ENCODE peak calls at places on chromosome 13, in nine cellular contexts. C, H, Q, B, G, A, D, I and E are unnamed samples.

GRCh38 chr13:66689037-66689619 is 541.0 kb downstream of the PCDH9 start:
- DNase-seq in C (no peak), H (peak; percentile 10), Q (no peak), B (no peak), G (no peak), A (peak; percentile 8), D (no peak), I (no peak), E (no peak)

GRCh38 chr13:59459972-59460371 is 703.8 kb downstream of the DIAPH3 start:
- DNase-seq in C (no peak), H (peak; percentile 67), Q (no peak), B (no peak), G (peak; percentile 7), A (peak; percentile 39), D (no peak), I (no peak), E (no peak)

GRCh38 chr13:96178759-96179158 is 88.9 kb downstream of the HS6ST3 start:
- DNase-seq in C (no peak), H (no peak), Q (no peak), B (no peak), G (no peak), A (no peak), D (no peak), I (no peak), E (no peak)

GRCh38 chr13:63864171-63864902 is 2448.7 kb upstream of the PCDH20 start:
- DNase-seq in C (no peak), H (peak; percentile 5), Q (no peak), B (no peak), G (no peak), A (peak; percentile 9), D (no peak), I (no peak), E (no peak)

GRCh38 chr13:113129921-113130750 is 7.5 kb downstream of the F10 start:
- DNase-seq in C (no peak), H (peak; percentile 31), Q (no peak), B (peak; percentile 32), G (no peak), A (no peak), D (no peak), I (no peak), E (no peak)

GRCh38 chr13:19957320-19958118 is 1.0 kb upstream of the ZMYM2 start:
- DNase-seq in C (peak; percentile 17), H (peak; percentile 81), Q (peak; percentile 74), B (peak; percentile 95), G (peak; percentile 75), A (peak; percentile 92), D (peak; percentile 76), I (peak; percentile 74), E (peak; percentile 31)

GRCh38 chr13:49113526-49114286 is 106.4 kb upstream of the MLNR start:
- DNase-seq in C (peak; percentile 29), H (peak; percentile 87), Q (no peak), B (no peak), G (peak; percentile 21), A (peak; percentile 45), D (no peak), I (no peak), E (no peak)

GRCh38 chr13:50326271-50326670 is 311.0 kb downstream of the KCNRG start:
- DNase-seq in C (no peak), H (no peak), Q (no peak), B (no peak), G (no peak), A (no peak), D (no peak), I (no peak), E (no peak)

GRCh38 chr13:24459234-24459633 is 53.3 kb downstream of the PARP4 start:
- DNase-seq in C (no peak), H (peak; percentile 56), Q (no peak), B (no peak), G (no peak), A (no peak), D (peak; percentile 48), I (no peak), E (no peak)

GRCh38 chr13:39942901-39943273 is 287.4 kb downstream of the COG6 start:
- DNase-seq in C (peak; percentile 68), H (peak; percentile 79), Q (peak; percentile 64), B (peak; percentile 67), G (peak; percentile 85), A (peak; percentile 96), D (peak; percentile 86), I (no peak), E (no peak)

GRCh38 chr13:98173431-98173921 is 3.6 kb downstream of the RNF113B start:
- DNase-seq in C (peak; percentile 57), H (peak; percentile 100), Q (no peak), B (no peak), G (peak; percentile 18), A (peak; percentile 93), D (peak; percentile 87), I (no peak), E (no peak)

GRCh38 chr13:22265563-22265962 is 594.7 kb downstream of the FGF9 start:
- DNase-seq in C (no peak), H (no peak), Q (no peak), B (no peak), G (no peak), A (no peak), D (no peak), I (no peak), E (no peak)

GRCh38 chr13:112818698-112819045 is 128.8 kb downstream of the ATP11A start:
- DNase-seq in C (no peak), H (no peak), Q (no peak), B (no peak), G (no peak), A (no peak), D (no peak), I (no peak), E (no peak)

GRCh38 chr13:97982286-97982685 is 28.8 kb downstream of the IPO5 start:
- DNase-seq in C (no peak), H (peak; percentile 60), Q (no peak), B (no peak), G (no peak), A (no peak), D (no peak), I (no peak), E (no peak)

GRCh38 chr13:73598021-73598712 is 536.0 kb downstream of the KLF12 start:
- DNase-seq in C (peak; percentile 91), H (peak; percentile 75), Q (no peak), B (no peak), G (peak; percentile 93), A (no peak), D (peak; percentile 65), I (no peak), E (no peak)

DNA sequence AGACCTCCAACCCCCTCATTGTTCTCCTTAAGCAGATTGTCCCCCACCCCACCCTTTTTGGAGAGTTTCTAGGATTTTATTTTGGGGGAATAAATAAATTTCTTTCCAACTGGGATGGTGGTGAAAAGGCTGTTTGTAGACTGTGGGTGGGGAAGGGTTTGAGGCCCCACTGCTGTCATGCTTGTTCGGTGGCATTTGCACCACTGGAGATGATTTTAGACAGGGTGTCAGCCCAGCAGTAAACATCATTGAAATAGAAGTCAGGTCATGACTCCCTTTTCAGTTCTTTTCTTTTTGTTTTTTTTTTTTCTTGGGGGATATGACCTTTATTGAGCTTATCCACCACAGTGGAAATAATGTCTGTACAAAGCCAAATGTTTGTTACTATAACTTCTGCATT is 14.0 kb downstream of the UBAC2 start:
- DNase-seq in C (no peak), H (no peak), Q (no peak), B (no peak), G (no peak), A (no peak), D (no peak), I (no peak), E (no peak)
- H3K27ac ChIP-seq in C (no peak overlapping the region), H (no peak overlapping the region), Q (peak overlapping the region; percentile 38), B (peak overlapping the region; percentile 78), G (no peak overlapping the region), A (no peak overlapping the region), D (no peak overlapping the region), I (no peak overlapping the region), E (peak overlapping the region; percentile 52)

GRCh38 chr13:51892657-51893056 is 30.9 kb downstream of the CCDC70 start:
- DNase-seq in C (no peak), H (no peak), Q (no peak), B (no peak), G (no peak), A (no peak), D (no peak), I (no peak), E (no peak)

GRCh38 chr13:51894239-51894638 is 32.5 kb downstream of the CCDC70 start:
- DNase-seq in C (peak; percentile 25), H (no peak), Q (no peak), B (no peak), G (peak; percentile 30), A (peak; percentile 80), D (no peak), I (no peak), E (no peak)

GRCh38 chr13:51900471-51900870 is 38.7 kb downstream of the CCDC70 start:
- DNase-seq in C (no peak), H (no peak), Q (no peak), B (no peak), G (no peak), A (no peak), D (no peak), I (no peak), E (no peak)

GRCh38 chr13:51895906-51896888 is 34.4 kb downstream of the CCDC70 start:
- DNase-seq in C (peak; percentile 38), H (peak; percentile 50), Q (peak; percentile 26), B (peak; percentile 33), G (peak; percentile 57), A (peak; percentile 74), D (peak; percentile 54), I (no peak), E (peak; percentile 19)
- H3K27ac ChIP-seq in C (no peak overlapping the region), H (no peak overlapping the region), Q (no peak overlapping the region), B (no peak overlapping the region), G (no peak overlapping the region), A (no peak overlapping the region), D (no peak overlapping the region), I (no peak overlapping the region), E (no peak overlapping the region)

DNA sequence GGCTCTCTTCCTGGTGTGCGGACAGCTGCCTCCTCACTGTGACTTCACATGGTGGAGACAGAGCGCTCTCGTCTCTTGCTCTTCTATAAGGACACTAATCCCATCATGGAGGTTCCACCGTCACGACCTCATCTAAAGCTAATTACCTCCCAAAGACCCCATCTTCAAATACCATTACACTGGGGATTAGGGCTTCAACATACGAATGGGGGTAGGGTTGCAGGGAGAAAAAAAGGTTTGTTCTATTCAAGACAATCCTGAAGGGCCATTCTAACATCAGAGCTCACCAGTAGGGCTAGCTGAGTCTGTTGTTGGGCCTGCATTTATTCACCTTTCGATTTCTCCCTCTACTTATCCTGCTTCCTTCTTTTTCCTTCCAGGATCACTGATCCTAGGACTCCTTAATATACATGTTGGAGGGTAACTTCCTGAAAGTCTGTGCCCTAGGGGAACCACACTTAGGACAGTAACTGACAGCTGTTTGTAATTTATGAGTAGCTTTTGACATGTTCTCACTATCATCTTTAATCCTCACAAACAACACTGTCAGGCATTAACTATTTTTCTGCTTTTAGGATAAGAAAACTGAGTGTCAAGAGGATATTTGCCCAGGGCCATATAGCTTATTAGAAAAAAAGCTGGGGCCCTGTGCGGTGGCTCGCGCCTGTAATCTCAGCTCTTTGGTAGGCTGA is 18.8 kb upstream of the GTF2F2 start:
- DNase-seq in C (no peak), H (no peak), Q (peak; percentile 54), B (no peak), G (no peak), A (no peak), D (no peak), I (no peak), E (no peak)
- H3K27ac ChIP-seq in C (no peak overlapping the region), H (no peak overlapping the region), Q (peak overlapping the region; percentile 87), B (no peak overlapping the region), G (no peak overlapping the region), A (no peak overlapping the region), D (no peak overlapping the region), I (peak overlapping the region; percentile 96), E (peak overlapping the region; percentile 89)

DNA sequence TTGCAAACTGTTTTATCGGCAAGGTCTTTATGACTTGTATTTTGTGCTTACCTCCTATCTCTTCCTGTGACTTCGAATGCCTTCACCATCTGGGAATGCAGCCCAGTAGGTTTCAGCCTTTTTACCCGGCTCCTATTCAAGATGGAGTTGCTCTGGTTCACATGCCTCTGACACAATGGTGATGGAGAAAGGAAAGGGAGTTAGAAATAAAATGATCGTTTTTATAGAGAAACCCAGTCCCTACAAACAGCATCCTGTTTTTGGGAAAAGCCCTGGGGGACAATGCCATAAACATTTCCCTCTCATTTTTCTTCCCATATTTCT is 27.5 kb upstream of the SLC46A3 start:
- DNase-seq in C (no peak), H (no peak), Q (no peak), B (no peak), G (no peak), A (peak; percentile 8), D (no peak), I (no peak), E (no peak)
- H3K27ac ChIP-seq in C (no peak overlapping the region), H (no peak overlapping the region), Q (no peak overlapping the region), B (no peak overlapping the region), G (no peak overlapping the region), A (no peak overlapping the region), D (no peak overlapping the region), I (no peak overlapping the region), E (no peak overlapping the region)